ENCODE peak calls at places on chromosomes 5 and 9, in ten cellular contexts. E, L, C, V, I, B, U, W, D and X are unnamed samples.

GRCh38 chr9:37914154-37914551 is 10.2 kb upstream of the SLC25A51 start:
- DNase-seq in E (no peak), L (no peak), C (no peak), V (no peak), I (no peak), B (no peak), U (no peak), W (no peak), D (no peak), X (no peak)

GRCh38 chr9:98146101-98146991 is 27.3 kb upstream of the TRIM14 start:
- DNase-seq in E (no peak), L (no peak), C (peak; percentile 94), V (no peak), I (no peak), B (peak; percentile 11), U (no peak), W (no peak), D (no peak), X (no peak)

GRCh38 chr5:96785271-96785670 is 22.5 kb downstream of the ERAP1 start:
- DNase-seq in E (no peak), L (no peak), C (no peak), V (no peak), I (no peak), B (no peak), U (no peak), W (no peak), D (no peak), X (peak; percentile 22)

GRCh38 chr5:16579142-16579541 is 37.7 kb downstream of the RETREG1 start:
- DNase-seq in E (peak; percentile 47), L (no peak), C (no peak), V (peak; percentile 47), I (no peak), B (no peak), U (peak; percentile 88), W (no peak), D (no peak), X (no peak)

GRCh38 chr9:136084191-136084944 is 10.7 kb downstream of the NACC2 start:
- DNase-seq in E (no peak), L (no peak), C (no peak), V (no peak), I (no peak), B (no peak), U (no peak), W (no peak), D (no peak), X (no peak)

GRCh38 chr5:66174338-66174737 is 30.2 kb downstream of the SREK1 start:
- DNase-seq in E (no peak), L (no peak), C (no peak), V (no peak), I (no peak), B (peak; percentile 23), U (peak; percentile 72), W (no peak), D (no peak), X (peak; percentile 48)

GRCh38 chr9:84371737-84372136 is 31.2 kb upstream of the SLC28A3 start:
- DNase-seq in E (no peak), L (no peak), C (peak; percentile 95), V (no peak), I (no peak), B (peak; percentile 71), U (no peak), W (no peak), D (no peak), X (no peak)

GRCh38 chr9:99515087-99515486 is 293.0 kb downstream of the SEC61B start:
- DNase-seq in E (no peak), L (no peak), C (no peak), V (no peak), I (no peak), B (no peak), U (peak; percentile 36), W (no peak), D (no peak), X (no peak)

GRCh38 chr9:129312251-129312650 is 134.2 kb upstream of the IER5L start:
- DNase-seq in E (no peak), L (no peak), C (no peak), V (no peak), I (no peak), B (no peak), U (no peak), W (no peak), D (no peak), X (no peak)

GRCh38 chr9:98533866-98534265 is 174.9 kb downstream of the GABBR2 start:
- DNase-seq in E (no peak), L (no peak), C (no peak), V (no peak), I (no peak), B (no peak), U (no peak), W (peak; percentile 29), D (no peak), X (no peak)

GRCh38 chr9:136326061-136326776 is 1.1 kb upstream of the GPSM1 start:
- DNase-seq in E (no peak), L (peak; percentile 52), C (no peak), V (no peak), I (no peak), B (no peak), U (no peak), W (no peak), D (no peak), X (no peak)

GRCh38 chr9:6567140-6567591 is 78.4 kb downstream of the GLDC start:
- DNase-seq in E (no peak), L (no peak), C (no peak), V (no peak), I (peak; percentile 16), B (peak; percentile 95), U (peak; percentile 88), W (peak; percentile 61), D (no peak), X (no peak)

GRCh38 chr5:133825631-133826289 is 142.7 kb downstream of the C5orf15 start:
- DNase-seq in E (no peak), L (no peak), C (no peak), V (peak; percentile 42), I (no peak), B (no peak), U (no peak), W (no peak), D (no peak), X (no peak)